ENCODE peak calls at places on chromosomes 13 and 19, in seven cellular contexts. C, U, K, T, A, N and B are unnamed samples.

GRCh38 chr13:41613984-41614581 is 156.7 kb downstream of the RGCC start:
- DNase-seq in C (peak), U (no peak), K (peak), T (peak), A (no peak), N (peak), B (peak)

GRCh38 chr13:52695856-52696255 is 43.2 kb downstream of the SUGT1 start:
- DNase-seq in C (no peak), U (no peak), K (no peak), T (peak), A (no peak), N (peak), B (peak)

GRCh38 chr13:93339550-93339949 is 112.9 kb downstream of the GPC6 start:
- DNase-seq in C (no peak), U (no peak), K (no peak), T (no peak), A (no peak), N (no peak), B (no peak)

GRCh38 chr19:41624515-41624914 is 2.4 kb downstream of the CEACAM4 start:
- DNase-seq in C (no peak), U (no peak), K (no peak), T (no peak), A (no peak), N (no peak), B (no peak)

GRCh38 chr19:1466018-1466460 is 13.0 kb downstream of the C19orf25 start:
- DNase-seq in C (no peak), U (no peak), K (no peak), T (no peak), A (no peak), N (no peak), B (no peak)

GRCh38 chr13:40114305-40114896 is 458.9 kb downstream of the COG6 start:
- DNase-seq in C (no peak), U (no peak), K (no peak), T (no peak), A (no peak), N (no peak), B (no peak)

GRCh38 chr19:54464624-54465266 is 1.2 kb upstream of the LENG9 start:
- DNase-seq in C (peak), U (peak), K (peak), T (no peak), A (peak), N (peak), B (peak)

GRCh38 chr19:11984986-11985385 is 20.1 kb downstream of the ZNF763 start:
- DNase-seq in C (no peak), U (no peak), K (no peak), T (no peak), A (no peak), N (no peak), B (no peak)

GRCh38 chr19:3095375-3096191 is 1.4 kb downstream of the GNA11 start:
- DNase-seq in C (peak), U (peak), K (peak), T (no peak), A (peak), N (no peak), B (no peak)

GRCh38 chr13:105735269-105735668 is 800.2 kb downstream of the EFNB2 start:
- DNase-seq in C (no peak), U (no peak), K (no peak), T (no peak), A (no peak), N (no peak), B (no peak)

GRCh38 chr19:1566392-1567115 is 1.6 kb downstream of the MEX3D start:
- DNase-seq in C (peak), U (no peak), K (peak), T (peak), A (peak), N (peak), B (peak)

GRCh38 chr19:11578342-11579142 is 1.1 kb upstream of the ACP5 start:
- DNase-seq in C (peak), U (no peak), K (no peak), T (no peak), A (no peak), N (peak), B (no peak)

GRCh38 chr19:33988601-33989000 is 183.7 kb upstream of the LSM14A start:
- DNase-seq in C (no peak), U (no peak), K (no peak), T (peak), A (no peak), N (no peak), B (peak)

GRCh38 chr13:29494520-29494919 is 101.0 kb downstream of the SLC7A1 start:
- DNase-seq in C (peak), U (no peak), K (no peak), T (no peak), A (no peak), N (no peak), B (no peak)

GRCh38 chr13:31063734-31064133 is 98.0 kb downstream of the HSPH1 start:
- DNase-seq in C (no peak), U (no peak), K (no peak), T (no peak), A (no peak), N (no peak), B (no peak)

GRCh38 chr19:24048261-24048660 is 38.7 kb upstream of the ZNF254 start:
- DNase-seq in C (no peak), U (no peak), K (no peak), T (no peak), A (no peak), N (no peak), B (no peak)

GRCh38 chr13:99028890-99029289 is 51.0 kb upstream of the DOCK9 start:
- DNase-seq in C (no peak), U (no peak), K (no peak), T (no peak), A (no peak), N (no peak), B (no peak)

GRCh38 chr13:42875448-42876269 is 94.3 kb downstream of the FAM216B start:
- DNase-seq in C (no peak), U (no peak), K (peak), T (no peak), A (no peak), N (no peak), B (peak)